ENCODE peak calls at places on chromosomes 4 and X, in nine cellular contexts. P is HCT116, U is dorsolateral prefrontal cortex, H is mesenchymal stem cell, D is mesendoderm, Z is lung, E is DND-41, X is AG04450, Q is heart right ventricle. L is an unnamed sample.
A peak's percentile ranks its signal among the peaks of the same experiment; 100 is the strongest.

GRCh38 chr4:53734584-53735363 is 143.5 kb upstream of the LNX1 start:
- DNase-seq in P (no peak), U (no peak), H (peak; percentile 49), D (no peak), Z (no peak), E (no peak), X (no peak), Q (no peak), L (no peak)

GRCh38 chr4:102552781-102553180 is 51.6 kb downstream of the NFKB1 start:
- DNase-seq in P (no peak), U (no peak), H (no peak), D (no peak), Z (no peak), E (no peak), X (no peak), Q (no peak), L (no peak)

GRCh38 chr4:6199344-6199921 is 916 bp downstream of the JAKMIP1 start:
- DNase-seq in P (no peak), U (no peak), H (no peak), D (peak; percentile 42), Z (no peak), E (no peak), X (no peak), Q (no peak), L (peak; percentile 56)

GRCh38 chrX:43493751-43494150 is 162.3 kb upstream of the MAOA start:
- DNase-seq in P (no peak), U (no peak), H (no peak), D (no peak), Z (no peak), E (no peak), X (no peak), Q (no peak), L (no peak)

GRCh38 chr4:150588341-150588740 is 6.4 kb downstream of the MAB21L2 start:
- DNase-seq in P (no peak), U (no peak), H (no peak), D (peak; percentile 38), Z (no peak), E (no peak), X (no peak), Q (no peak), L (no peak)

GRCh38 chrX:146238173-146238572 is 420.5 kb downstream of the SLITRK2 start:
- DNase-seq in P (no peak), U (no peak), H (no peak), D (no peak), Z (no peak), E (no peak), X (no peak), Q (no peak), L (no peak)

GRCh38 chr4:26426892-26427291 is 63.4 kb downstream of the CCKAR start:
- DNase-seq in P (no peak), U (no peak), H (no peak), D (no peak), Z (no peak), E (no peak), X (no peak), Q (no peak), L (no peak)

GRCh38 chr4:138689182-138689546 is 326.4 kb upstream of the NOCT start:
- DNase-seq in P (no peak), U (no peak), H (no peak), D (no peak), Z (no peak), E (no peak), X (no peak), Q (no peak), L (no peak)

GRCh38 chrX:16589211-16589610 is 60.7 kb upstream of the S100G start:
- DNase-seq in P (no peak), U (no peak), H (no peak), D (no peak), Z (no peak), E (no peak), X (no peak), Q (no peak), L (no peak)

GRCh38 chr4:961651-962230 is 11.6 kb downstream of the DGKQ start:
- DNase-seq in P (no peak), U (no peak), H (no peak), D (no peak), Z (no peak), E (no peak), X (no peak), Q (no peak), L (peak; percentile 56)

GRCh38 chr4:87865288-87865687 is 32.5 kb downstream of the MEPE start:
- DNase-seq in P (no peak), U (no peak), H (peak; percentile 14), D (peak; percentile 49), Z (no peak), E (no peak), X (no peak), Q (no peak), L (no peak)

GRCh38 chrX:1041051-1041450 is 171.4 kb downstream of the CRLF2 start:
- DNase-seq in P (no peak), U (no peak), H (no peak), D (no peak), Z (no peak), E (no peak), X (no peak), Q (no peak), L (no peak)

GRCh38 chr4:175444512-175444911 is 367.6 kb downstream of the GPM6A start:
- DNase-seq in P (no peak), U (no peak), H (no peak), D (no peak), Z (no peak), E (no peak), X (no peak), Q (no peak), L (no peak)

GRCh38 chr4:175450446-175450845 is 361.6 kb downstream of the GPM6A start:
- DNase-seq in P (no peak), U (no peak), H (no peak), D (no peak), Z (no peak), E (no peak), X (no peak), Q (no peak), L (no peak)

GRCh38 chr4:175451238-175451965 is 360.7 kb downstream of the GPM6A start:
- DNase-seq in P (no peak), U (no peak), H (no peak), D (no peak), Z (no peak), E (no peak), X (no peak), Q (no peak), L (no peak)

GRCh38 chr4:175443547-175443946 is 368.5 kb downstream of the GPM6A start:
- DNase-seq in P (no peak), U (no peak), H (no peak), D (no peak), Z (no peak), E (no peak), X (no peak), Q (no peak), L (no peak)

DNA sequence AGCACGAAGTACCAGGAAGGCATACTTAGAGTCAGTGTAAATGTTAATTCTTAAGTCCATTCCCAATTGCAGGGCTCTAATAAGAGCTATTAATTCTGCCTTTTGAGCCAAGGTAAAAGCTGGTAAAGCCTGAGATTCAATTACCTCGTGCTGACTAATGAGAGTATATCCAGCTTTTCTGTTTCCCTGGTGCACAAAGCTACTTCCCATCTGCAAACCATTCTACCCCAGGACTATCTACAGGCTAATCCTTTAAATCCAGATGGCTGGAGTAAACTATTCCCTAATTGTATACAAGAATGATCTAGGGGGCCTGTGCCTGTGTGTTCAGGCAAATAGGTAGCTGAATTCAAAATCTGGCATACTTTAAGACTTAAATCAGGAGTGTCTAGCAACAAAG is 365.1 kb downstream of the GPM6A start:
- DNase-seq in P (no peak), U (no peak), H (no peak), D (no peak), Z (no peak), E (no peak), X (no peak), Q (no peak), L (no peak)
- H3K27ac ChIP-seq in P (no peak overlapping the region), U (no peak overlapping the region), H (no peak overlapping the region), D (no peak overlapping the region), Z (no peak overlapping the region), E (no peak overlapping the region), X (no peak overlapping the region), Q (no peak overlapping the region), L (no peak overlapping the region)

GRCh38 chrX:153848325-153848724 is 18.0 kb upstream of the PDZD4 start:
- DNase-seq in P (no peak), U (no peak), H (no peak), D (no peak), Z (no peak), E (no peak), X (no peak), Q (no peak), L (no peak)

GRCh38 chrX:153844509-153845082 is 14.3 kb upstream of the PDZD4 start:
- DNase-seq in P (no peak), U (no peak), H (no peak), D (peak; percentile 68), Z (no peak), E (no peak), X (no peak), Q (no peak), L (no peak)

GRCh38 chrX:153845842-153846241 is 15.5 kb upstream of the PDZD4 start:
- DNase-seq in P (no peak), U (no peak), H (no peak), D (no peak), Z (no peak), E (no peak), X (no peak), Q (no peak), L (no peak)

GRCh38 chrX:153845195-153845594 is 14.9 kb upstream of the PDZD4 start:
- DNase-seq in P (no peak), U (no peak), H (no peak), D (no peak), Z (no peak), E (no peak), X (no peak), Q (no peak), L (no peak)
- H3K4me3 ChIP-seq in P (no peak overlapping the region), U (no peak overlapping the region), H (no peak overlapping the region), D (no peak overlapping the region), Z (no peak overlapping the region), E (no peak overlapping the region), X (no peak overlapping the region), Q (no peak overlapping the region), L (no peak overlapping the region)

GRCh38 chr4:118171381-118171780 is 137.1 kb downstream of the NDST3 start:
- DNase-seq in P (no peak), U (no peak), H (peak; percentile 12), D (no peak), Z (no peak), E (no peak), X (no peak), Q (no peak), L (no peak)
- H3K27ac ChIP-seq in P (no peak overlapping the region), U (no peak overlapping the region), H (no peak overlapping the region), D (no peak overlapping the region), Z (no peak overlapping the region), E (peak overlapping the region; percentile 98), X (no peak overlapping the region), Q (no peak overlapping the region), L (no peak overlapping the region)

GRCh38 chrX:9204560-9204959 is 170.6 kb upstream of the FAM9B start:
- DNase-seq in P (no peak), U (no peak), H (peak; percentile 6), D (no peak), Z (no peak), E (no peak), X (no peak), Q (no peak), L (no peak)

GRCh38 chrX:9205599-9206223 is 171.8 kb upstream of the FAM9B start:
- DNase-seq in P (no peak), U (no peak), H (no peak), D (peak; percentile 66), Z (no peak), E (no peak), X (no peak), Q (no peak), L (no peak)

GRCh38 chrX:9211269-9211668 is 177.3 kb upstream of the FAM9B start:
- DNase-seq in P (no peak), U (no peak), H (no peak), D (no peak), Z (no peak), E (no peak), X (no peak), Q (no peak), L (no peak)

GRCh38 chrX:9207142-9207541 is 173.2 kb upstream of the FAM9B start:
- DNase-seq in P (no peak), U (no peak), H (no peak), D (peak; percentile 5), Z (no peak), E (no peak), X (no peak), Q (peak; percentile 4), L (peak; percentile 58)
- H3K4me3 ChIP-seq in P (no peak overlapping the region), U (no peak overlapping the region), H (peak overlapping the region; percentile 60), D (no peak overlapping the region), Z (no peak overlapping the region), E (no peak overlapping the region), X (peak overlapping the region; percentile 25), Q (no peak overlapping the region), L (no peak overlapping the region)